ENCODE peak calls at places on chromosomes 11 and 22, in eight cellular contexts. V is IMR-90, O is mammary epithelial cell, B is fibroblast of lung, D is mesendoderm, F is MM.1S, N is SK-N-SH, C is Karpas-422. X is an unnamed sample.

GRCh38 chr11:87712802-87713202 is 462.4 kb downstream of the RAB38 start:
- DNase-seq in V (no peak), O (no peak), B (no peak), D (peak), F (no peak), N (no peak), C (no peak), X (no peak)

GRCh38 chr11:45280449-45280848 is 5.7 kb downstream of the SYT13 start:
- DNase-seq in V (peak), O (no peak), B (no peak), D (no peak), F (peak), N (no peak), C (no peak), X (no peak)

GRCh38 chr22:26461188-26461810 is 22.3 kb downstream of the HPS4 start:
- DNase-seq in V (peak), O (peak), B (peak), D (peak), F (no peak), N (peak), C (peak), X (peak)

GRCh38 chr11:49995559-49995958 is 13.2 kb upstream of the OR4C12 start:
- DNase-seq in V (peak), O (peak), B (peak), D (peak), F (peak), N (peak), C (peak), X (peak)

GRCh38 chr11:19849947-19850593 is 137.4 kb downstream of the NAV2 start:
- DNase-seq in V (peak), O (no peak), B (no peak), D (no peak), F (no peak), N (no peak), C (no peak), X (no peak)

GRCh38 chr11:105588001-105588400 is 21.9 kb upstream of the GRIA4 start:
- DNase-seq in V (peak), O (peak), B (peak), D (no peak), F (no peak), N (no peak), C (no peak), X (peak)

GRCh38 chr22:50188356-50188755 is 2.6 kb downstream of the TRABD start:
- DNase-seq in V (no peak), O (no peak), B (no peak), D (no peak), F (no peak), N (no peak), C (no peak), X (no peak)

GRCh38 chr11:27950339-27950738 is 157.6 kb downstream of the KIF18A start:
- DNase-seq in V (no peak), O (no peak), B (no peak), D (peak), F (no peak), N (no peak), C (no peak), X (no peak)

GRCh38 chr11:1473011-1473628 is 13.5 kb downstream of the MOB2 start:
- DNase-seq in V (no peak), O (no peak), B (no peak), D (no peak), F (no peak), N (no peak), C (no peak), X (no peak)

GRCh38 chr11:47106839-47107520 is 69.7 kb downstream of the ARFGAP2 start:
- DNase-seq in V (no peak), O (no peak), B (no peak), D (no peak), F (no peak), N (no peak), C (peak), X (no peak)

GRCh38 chr11:79209540-79210266 is 231.1 kb downstream of the TENM4 start:
- DNase-seq in V (peak), O (no peak), B (peak), D (no peak), F (no peak), N (no peak), C (no peak), X (peak)

GRCh38 chr11:70202898-70203748 is at the start of gene FADD:
- DNase-seq in V (peak), O (peak), B (peak), D (peak), F (peak), N (peak), C (peak), X (peak)

GRCh38 chr11:116545912-116546311 is 226.9 kb downstream of the BUD13 start:
- DNase-seq in V (no peak), O (no peak), B (no peak), D (no peak), F (no peak), N (no peak), C (no peak), X (no peak)

GRCh38 chr11:12754582-12755250 is 80.5 kb downstream of the TEAD1 start:
- DNase-seq in V (no peak), O (peak), B (no peak), D (no peak), F (no peak), N (no peak), C (no peak), X (no peak)

GRCh38 chr11:33893711-33894401 is 2.0 kb upstream of the LMO2 start:
- DNase-seq in V (no peak), O (no peak), B (no peak), D (no peak), F (peak), N (no peak), C (no peak), X (no peak)

GRCh38 chr11:99069831-99070444 is 49.2 kb downstream of the CNTN5 start:
- DNase-seq in V (no peak), O (peak), B (peak), D (peak), F (peak), N (no peak), C (no peak), X (peak)

GRCh38 chr11:132056689-132057088 is 686.3 kb downstream of the NTM start:
- DNase-seq in V (peak), O (no peak), B (peak), D (no peak), F (no peak), N (no peak), C (no peak), X (peak)

GRCh38 chr11:67371549-67372231 is 1.7 kb downstream of the CLCF1 start:
- DNase-seq in V (peak), O (no peak), B (peak), D (peak), F (peak), N (peak), C (peak), X (peak)

GRCh38 chr11:102306048-102306575 is 11.2 kb upstream of the BIRC3 start:
- DNase-seq in V (no peak), O (peak), B (no peak), D (no peak), F (no peak), N (peak), C (no peak), X (no peak)

GRCh38 chr22:49413551-49413950 is 414.1 kb downstream of the BRD1 start:
- DNase-seq in V (no peak), O (no peak), B (no peak), D (no peak), F (no peak), N (no peak), C (no peak), X (no peak)

GRCh38 chr11:130159657-130160459 is at the start of gene ST14:
- DNase-seq in V (no peak), O (peak), B (no peak), D (peak), F (peak), N (peak), C (no peak), X (peak)

GRCh38 chr11:21810650-21811049 is 382.2 kb upstream of the ANO5 start:
- DNase-seq in V (no peak), O (peak), B (no peak), D (no peak), F (no peak), N (no peak), C (no peak), X (no peak)

GRCh38 chr11:76184551-76184993 is 21.7 kb downstream of the WNT11 start:
- DNase-seq in V (peak), O (no peak), B (no peak), D (peak), F (no peak), N (peak), C (no peak), X (peak)

GRCh38 chr11:69123593-69124545 is 31.9 kb upstream of the SMIM38 start:
- DNase-seq in V (no peak), O (no peak), B (no peak), D (peak), F (no peak), N (no peak), C (no peak), X (no peak)

GRCh38 chr11:15816996-15817395 is 539.4 kb downstream of the SOX6 start:
- DNase-seq in V (peak), O (no peak), B (no peak), D (no peak), F (no peak), N (no peak), C (no peak), X (peak)

GRCh38 chr11:121890377-121890776 is 225.6 kb downstream of the BLID start:
- DNase-seq in V (peak), O (peak), B (peak), D (no peak), F (no peak), N (no peak), C (no peak), X (peak)

GRCh38 chr11:13962562-13963168 is at the start of gene SPON1:
- DNase-seq in V (peak), O (peak), B (peak), D (peak), F (no peak), N (peak), C (no peak), X (peak)

GRCh38 chr22:37983860-37984791 is at the start of gene SOX10:
- DNase-seq in V (no peak), O (no peak), B (no peak), D (peak), F (no peak), N (no peak), C (no peak), X (no peak)

GRCh38 chr11:73629907-73630306 is 16.5 kb upstream of the PLEKHB1 start:
- DNase-seq in V (no peak), O (no peak), B (no peak), D (no peak), F (no peak), N (no peak), C (no peak), X (no peak)

GRCh38 chr11:6404341-6405038 is 14.2 kb downstream of the SMPD1 start:
- DNase-seq in V (peak), O (no peak), B (no peak), D (no peak), F (no peak), N (no peak), C (no peak), X (peak)

GRCh38 chr22:17777005-17777716 is 2.9 kb upstream of the BID start:
- DNase-seq in V (no peak), O (no peak), B (no peak), D (no peak), F (peak), N (no peak), C (peak), X (no peak)

GRCh38 chr22:30078320-30079311 is 1.6 kb upstream of the HORMAD2 start:
- DNase-seq in V (no peak), O (peak), B (no peak), D (no peak), F (no peak), N (no peak), C (no peak), X (no peak)
- H3K4me3 ChIP-seq in V (no peak), O (no peak), B (no peak), D (no peak), F (no peak), N (no peak), C (no peak), X (no peak)

DNA sequence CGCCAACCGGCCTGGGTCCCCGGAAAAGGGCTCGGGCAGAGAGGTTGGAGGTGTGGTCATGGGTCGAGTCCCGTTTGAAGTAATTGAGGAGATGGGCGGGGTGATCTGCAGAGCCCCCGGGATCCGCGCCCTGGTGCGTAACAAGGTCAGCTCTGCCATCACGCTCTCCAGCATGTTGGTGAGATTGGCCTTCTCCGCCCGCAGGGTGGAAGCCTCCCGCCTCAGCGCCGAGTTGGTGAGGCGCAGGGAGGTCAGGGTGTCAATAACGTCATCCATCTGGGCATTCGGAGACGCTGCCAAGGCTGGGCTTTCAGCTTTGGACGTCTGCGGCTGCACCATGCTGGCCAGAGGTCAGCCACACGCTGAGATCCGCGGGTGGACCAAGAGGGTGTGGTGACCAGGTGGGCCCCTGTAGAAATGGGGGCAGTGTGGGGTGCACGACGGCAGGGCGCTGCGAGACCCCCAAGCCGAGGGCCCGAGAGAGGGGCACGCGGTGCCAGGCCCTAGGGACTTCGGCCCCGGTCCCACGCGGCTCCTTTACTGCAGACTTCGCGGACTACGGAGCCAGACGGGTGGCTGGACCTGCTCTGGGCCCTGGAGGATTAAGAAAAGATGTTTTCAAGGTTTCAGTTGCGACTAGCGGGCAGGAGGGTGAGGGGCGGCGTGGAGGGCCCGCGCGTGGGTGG is 672 bp downstream of the RTL6 start:
- DNase-seq in V (peak), O (peak), B (peak), D (peak), F (no peak), N (peak), C (no peak), X (no peak)
- H3K9ac ChIP-seq in V (peak), O (peak), B (peak), D (peak), F (no peak), N (peak), C (no peak), X (peak)

DNA sequence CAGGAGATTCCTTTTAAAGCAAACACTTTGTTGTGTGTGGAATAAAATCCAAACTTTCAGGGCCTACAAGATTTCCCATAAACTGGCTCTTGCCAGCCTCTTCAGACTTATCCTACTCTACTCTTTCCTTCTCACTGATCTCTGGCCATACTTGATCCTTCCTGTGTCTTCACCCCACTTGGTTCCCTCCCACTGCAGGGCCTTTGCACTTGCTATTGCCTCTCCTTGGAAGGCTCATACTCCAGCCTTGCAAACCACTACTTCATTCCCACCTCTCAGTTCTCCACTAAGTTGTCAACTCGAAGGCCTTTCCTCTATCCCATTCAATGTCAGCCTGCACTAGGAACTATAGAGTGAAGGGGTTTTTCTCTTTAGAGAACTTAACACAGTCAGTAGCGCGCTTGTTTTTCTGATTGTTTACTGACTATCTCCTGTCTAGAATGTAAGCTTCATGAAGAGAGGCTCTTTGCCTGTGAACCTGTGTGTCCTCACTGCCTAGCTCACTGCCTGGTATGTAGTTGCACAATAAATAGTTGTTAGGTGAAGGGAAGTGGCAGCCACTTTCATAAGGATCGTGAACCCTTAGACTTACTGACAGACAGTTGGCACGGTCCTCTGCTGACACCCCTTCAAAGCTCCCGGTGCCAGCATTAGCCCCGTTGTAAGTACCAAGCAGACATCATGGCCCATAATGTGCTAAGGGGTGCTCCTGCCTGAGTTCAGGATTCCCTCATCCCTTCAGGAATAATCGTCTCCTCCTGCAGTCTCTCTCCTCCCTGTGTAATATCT is 833 bp upstream of the ME3 start:
- DNase-seq in V (no peak), O (no peak), B (no peak), D (no peak), F (no peak), N (no peak), C (no peak), X (no peak)
- H3K4me3 ChIP-seq in V (no peak), O (no peak), B (no peak), D (no peak), F (no peak), N (no peak), C (no peak), X (peak)

GRCh38 chr22:19882446-19883381 is 28.0 kb upstream of the GNB1L start:
- DNase-seq in V (no peak), O (no peak), B (no peak), D (no peak), F (no peak), N (peak), C (no peak), X (no peak)
- H3K9ac ChIP-seq in V (peak), O (no peak), B (no peak), D (no peak), F (no peak), N (peak), C (no peak), X (peak)

GRCh38 chr22:44753189-44754042 is 1.0 kb downstream of the ARHGAP8 start:
- DNase-seq in V (peak), O (peak), B (peak), D (peak), F (no peak), N (no peak), C (no peak), X (peak)
- H3K4me3 ChIP-seq in V (no peak), O (peak), B (no peak), D (no peak), F (no peak), N (no peak), C (no peak), X (peak)